ENCODE peak calls at places on chromosomes 1 and 21, in seven cellular contexts. One of them, this sample, is unnamed.

GRCh38 chr21:29382029-29382654 is 83.4 kb downstream of the BACH1 start:
- DNase-seq in left lung: no peak
- DNase-seq in GM23248: peak
- DNase-seq in CD8-positive, alpha-beta T cell: no peak
- DNase-seq in psoas muscle: no peak
- DNase-seq in heart left ventricle: no peak
- DNase-seq in epithelial cell of esophagus: peak
- DNase-seq in this sample: peak

GRCh38 chr1:230752407-230752806 is 5.2 kb downstream of the CAPN9 start:
- DNase-seq in left lung: peak
- DNase-seq in heart left ventricle: no peak
- DNase-seq in GM23248: no peak
- DNase-seq in CD8-positive, alpha-beta T cell: no peak
- DNase-seq in psoas muscle: no peak
- DNase-seq in epithelial cell of esophagus: no peak
- DNase-seq in this sample: no peak

GRCh38 chr21:35375115-35375514 is 326.0 kb upstream of the RUNX1 start:
- DNase-seq in GM23248: peak
- DNase-seq in heart left ventricle: no peak
- DNase-seq in left lung: no peak
- DNase-seq in CD8-positive, alpha-beta T cell: no peak
- DNase-seq in epithelial cell of esophagus: peak
- DNase-seq in psoas muscle: no peak
- DNase-seq in this sample: no peak

GRCh38 chr1:162405800-162406199 is 6.1 kb downstream of the SH2D1B start:
- DNase-seq in GM23248: no peak
- DNase-seq in left lung: no peak
- DNase-seq in CD8-positive, alpha-beta T cell: no peak
- DNase-seq in psoas muscle: no peak
- DNase-seq in epithelial cell of esophagus: no peak
- DNase-seq in heart left ventricle: no peak
- DNase-seq in this sample: no peak

GRCh38 chr1:67570473-67571143 is 114.4 kb upstream of the GADD45A start:
- DNase-seq in epithelial cell of esophagus: peak
- DNase-seq in GM23248: peak
- DNase-seq in left lung: no peak
- DNase-seq in heart left ventricle: no peak
- DNase-seq in CD8-positive, alpha-beta T cell: no peak
- DNase-seq in psoas muscle: no peak
- DNase-seq in this sample: peak

GRCh38 chr1:246971322-246971721 is 36.5 kb downstream of the ZNF695 start:
- DNase-seq in CD8-positive, alpha-beta T cell: peak
- DNase-seq in GM23248: peak
- DNase-seq in epithelial cell of esophagus: peak
- DNase-seq in psoas muscle: peak
- DNase-seq in left lung: peak
- DNase-seq in heart left ventricle: peak
- DNase-seq in this sample: no peak

GRCh38 chr1:106608836-106609235 is 447.6 kb upstream of the PRMT6 start:
- DNase-seq in CD8-positive, alpha-beta T cell: no peak
- DNase-seq in psoas muscle: no peak
- DNase-seq in left lung: no peak
- DNase-seq in epithelial cell of esophagus: peak
- DNase-seq in heart left ventricle: no peak
- DNase-seq in GM23248: peak
- DNase-seq in this sample: no peak

GRCh38 chr1:199041173-199041914 is 402.5 kb downstream of the PTPRC start:
- DNase-seq in left lung: no peak
- DNase-seq in heart left ventricle: no peak
- DNase-seq in CD8-positive, alpha-beta T cell: no peak
- DNase-seq in psoas muscle: no peak
- DNase-seq in epithelial cell of esophagus: no peak
- DNase-seq in GM23248: no peak
- DNase-seq in this sample: no peak

GRCh38 chr1:229781453-229781852 is 155.4 kb downstream of the URB2 start:
- DNase-seq in psoas muscle: peak
- DNase-seq in left lung: peak
- DNase-seq in GM23248: no peak
- DNase-seq in CD8-positive, alpha-beta T cell: no peak
- DNase-seq in heart left ventricle: no peak
- DNase-seq in epithelial cell of esophagus: peak
- DNase-seq in this sample: no peak

GRCh38 chr1:53047737-53048344 is 14.2 kb upstream of the PODN start:
- DNase-seq in GM23248: peak
- DNase-seq in heart left ventricle: no peak
- DNase-seq in epithelial cell of esophagus: peak
- DNase-seq in psoas muscle: no peak
- DNase-seq in left lung: no peak
- DNase-seq in CD8-positive, alpha-beta T cell: no peak
- DNase-seq in this sample: peak

GRCh38 chr1:204198978-204199340 is 2.7 kb upstream of the KISS1 start:
- DNase-seq in left lung: no peak
- DNase-seq in GM23248: no peak
- DNase-seq in heart left ventricle: no peak
- DNase-seq in psoas muscle: no peak
- DNase-seq in epithelial cell of esophagus: no peak
- DNase-seq in CD8-positive, alpha-beta T cell: no peak
- DNase-seq in this sample: no peak

GRCh38 chr1:175204285-175204684 is 11.7 kb upstream of the KIAA0040 start:
- DNase-seq in CD8-positive, alpha-beta T cell: no peak
- DNase-seq in left lung: no peak
- DNase-seq in psoas muscle: no peak
- DNase-seq in epithelial cell of esophagus: peak
- DNase-seq in GM23248: no peak
- DNase-seq in heart left ventricle: no peak
- DNase-seq in this sample: no peak

GRCh38 chr21:14678987-14679574 is 133.0 kb upstream of the SAMSN1 start:
- DNase-seq in CD8-positive, alpha-beta T cell: no peak
- DNase-seq in left lung: no peak
- DNase-seq in heart left ventricle: no peak
- DNase-seq in epithelial cell of esophagus: no peak
- DNase-seq in GM23248: no peak
- DNase-seq in psoas muscle: no peak
- DNase-seq in this sample: no peak

GRCh38 chr21:14677639-14678179 is 131.6 kb upstream of the SAMSN1 start:
- DNase-seq in CD8-positive, alpha-beta T cell: no peak
- DNase-seq in heart left ventricle: no peak
- DNase-seq in GM23248: no peak
- DNase-seq in epithelial cell of esophagus: no peak
- DNase-seq in left lung: no peak
- DNase-seq in psoas muscle: no peak
- DNase-seq in this sample: no peak

GRCh38 chr21:14677023-14677422 is 130.9 kb upstream of the SAMSN1 start:
- DNase-seq in left lung: no peak
- DNase-seq in epithelial cell of esophagus: no peak
- DNase-seq in GM23248: no peak
- DNase-seq in heart left ventricle: no peak
- DNase-seq in psoas muscle: no peak
- DNase-seq in CD8-positive, alpha-beta T cell: no peak
- DNase-seq in this sample: no peak

GRCh38 chr21:14673649-14674048 is 127.5 kb upstream of the SAMSN1 start:
- DNase-seq in GM23248: no peak
- DNase-seq in left lung: no peak
- DNase-seq in psoas muscle: no peak
- DNase-seq in epithelial cell of esophagus: no peak
- DNase-seq in CD8-positive, alpha-beta T cell: no peak
- DNase-seq in heart left ventricle: no peak
- DNase-seq in this sample: no peak

DNA sequence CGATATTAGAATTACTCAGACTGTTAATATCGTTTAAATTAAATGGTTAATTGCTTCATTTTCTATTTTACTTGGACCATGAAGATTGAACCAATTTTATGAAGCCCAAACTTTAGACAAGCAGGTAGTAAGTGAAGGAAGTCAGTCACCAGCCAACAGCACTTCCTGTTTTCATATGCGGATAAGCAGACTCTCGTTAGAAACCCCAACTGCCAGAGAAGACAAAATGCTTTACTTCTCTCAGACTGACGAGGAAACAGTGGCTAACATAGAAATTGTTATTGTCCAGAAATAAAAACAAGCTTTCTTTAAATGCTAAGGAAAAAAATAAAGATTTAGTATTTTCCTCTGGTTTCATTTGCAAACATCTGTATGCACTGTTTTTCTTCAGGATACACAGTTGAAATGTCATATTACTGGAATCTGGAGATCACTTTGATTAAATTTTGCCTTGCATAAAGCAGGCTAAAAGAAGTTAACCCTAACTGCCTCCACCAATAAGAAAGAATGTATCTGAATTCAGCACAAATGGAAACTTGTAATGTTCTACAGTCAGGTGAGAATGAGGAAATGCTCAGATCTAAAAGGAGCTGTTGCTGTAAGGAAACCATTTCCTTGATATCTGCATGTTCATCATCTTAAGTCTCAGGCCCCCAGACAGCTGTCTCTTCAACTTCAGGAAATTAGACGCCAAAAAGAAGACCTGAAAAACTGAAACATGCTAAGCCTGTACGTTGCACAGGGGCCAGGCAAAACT is 129.8 kb upstream of the SAMSN1 start:
- DNase-seq in psoas muscle: no peak
- DNase-seq in CD8-positive, alpha-beta T cell: peak
- DNase-seq in GM23248: no peak
- DNase-seq in heart left ventricle: no peak
- DNase-seq in left lung: no peak
- DNase-seq in epithelial cell of esophagus: no peak
- DNase-seq in this sample: no peak
- H3K4me3 ChIP-seq in psoas muscle: no peak
- H3K4me3 ChIP-seq in CD8-positive, alpha-beta T cell: no peak
- H3K4me3 ChIP-seq in GM23248: no peak
- H3K4me3 ChIP-seq in heart left ventricle: no peak
- H3K4me3 ChIP-seq in left lung: no peak
- H3K4me3 ChIP-seq in epithelial cell of esophagus: no peak
- H3K4me3 ChIP-seq in this sample: no peak

DNA sequence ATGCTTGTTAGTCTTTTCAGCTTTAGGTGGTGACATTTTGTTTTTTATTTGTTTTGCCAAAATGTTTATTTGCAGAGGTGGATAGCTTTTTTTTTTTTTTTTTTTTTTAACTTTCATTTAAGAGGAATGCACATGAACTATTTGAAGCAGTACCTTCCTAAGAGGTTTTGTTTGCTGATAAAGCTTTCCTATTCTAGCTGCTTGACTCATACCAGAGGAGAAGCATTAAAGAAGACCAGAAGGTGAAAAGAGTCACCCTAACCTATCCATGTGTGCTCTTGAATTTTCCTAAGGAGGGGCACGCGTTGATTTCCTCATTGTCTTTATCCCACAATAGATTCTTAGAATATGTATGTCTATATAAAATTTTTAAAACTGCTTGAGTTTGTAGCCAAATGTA is 57.7 kb downstream of the PRDM2 start:
- DNase-seq in GM23248: no peak
- DNase-seq in CD8-positive, alpha-beta T cell: no peak
- DNase-seq in left lung: no peak
- DNase-seq in epithelial cell of esophagus: peak
- DNase-seq in heart left ventricle: no peak
- DNase-seq in psoas muscle: no peak
- DNase-seq in this sample: no peak
- H3K4me3 ChIP-seq in GM23248: peak
- H3K4me3 ChIP-seq in CD8-positive, alpha-beta T cell: no peak
- H3K4me3 ChIP-seq in left lung: no peak
- H3K4me3 ChIP-seq in epithelial cell of esophagus: no peak
- H3K4me3 ChIP-seq in heart left ventricle: no peak
- H3K4me3 ChIP-seq in psoas muscle: no peak
- H3K4me3 ChIP-seq in this sample: no peak

DNA sequence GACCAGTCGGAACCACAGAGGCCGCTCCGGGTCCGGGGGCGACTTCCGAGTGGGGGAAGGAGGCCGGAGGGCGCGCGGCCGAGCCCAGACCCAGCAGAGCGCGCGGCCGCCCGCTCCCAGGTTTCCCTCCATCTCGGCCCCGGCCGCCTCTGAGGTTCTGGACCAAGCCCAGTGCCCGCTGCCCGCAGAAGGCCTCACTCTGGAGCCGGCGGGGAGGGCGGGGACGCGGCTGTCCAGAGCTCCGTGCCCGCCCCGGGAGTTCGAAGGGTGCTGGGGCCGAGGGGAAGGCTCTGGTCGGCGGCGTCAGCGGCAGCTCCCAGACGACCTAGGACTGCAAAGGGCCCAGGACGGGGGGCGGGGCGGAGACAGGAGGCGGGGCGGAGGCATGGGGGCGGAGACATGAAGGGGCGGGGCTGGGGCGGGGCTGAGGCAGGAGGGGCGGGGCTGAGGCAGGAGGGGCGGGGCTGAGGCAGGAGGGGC is 48.0 kb upstream of the SLC19A1 start:
- DNase-seq in CD8-positive, alpha-beta T cell: peak
- DNase-seq in left lung: peak
- DNase-seq in GM23248: peak
- DNase-seq in psoas muscle: peak
- DNase-seq in epithelial cell of esophagus: peak
- DNase-seq in heart left ventricle: peak
- DNase-seq in this sample: no peak
- H3K4me3 ChIP-seq in CD8-positive, alpha-beta T cell: peak
- H3K4me3 ChIP-seq in left lung: peak
- H3K4me3 ChIP-seq in GM23248: peak
- H3K4me3 ChIP-seq in psoas muscle: peak
- H3K4me3 ChIP-seq in epithelial cell of esophagus: no peak
- H3K4me3 ChIP-seq in heart left ventricle: peak
- H3K4me3 ChIP-seq in this sample: peak

GRCh38 chr1:20212685-20213331 is 26.5 kb upstream of the PLA2G2C start:
- DNase-seq in CD8-positive, alpha-beta T cell: peak
- DNase-seq in epithelial cell of esophagus: peak
- DNase-seq in GM23248: peak
- DNase-seq in heart left ventricle: peak
- DNase-seq in left lung: peak
- DNase-seq in psoas muscle: peak
- DNase-seq in this sample: peak

GRCh38 chr1:20209471-20209870 is 23.2 kb upstream of the PLA2G2C start:
- DNase-seq in GM23248: no peak
- DNase-seq in psoas muscle: no peak
- DNase-seq in CD8-positive, alpha-beta T cell: no peak
- DNase-seq in epithelial cell of esophagus: no peak
- DNase-seq in left lung: no peak
- DNase-seq in heart left ventricle: no peak
- DNase-seq in this sample: no peak

GRCh38 chr1:20211511-20211931 is 25.2 kb upstream of the PLA2G2C start:
- DNase-seq in psoas muscle: no peak
- DNase-seq in CD8-positive, alpha-beta T cell: no peak
- DNase-seq in left lung: no peak
- DNase-seq in heart left ventricle: no peak
- DNase-seq in epithelial cell of esophagus: peak
- DNase-seq in GM23248: peak
- DNase-seq in this sample: no peak

GRCh38 chr1:20210736-20211405 is 24.6 kb upstream of the PLA2G2C start:
- DNase-seq in GM23248: peak
- DNase-seq in epithelial cell of esophagus: no peak
- DNase-seq in left lung: no peak
- DNase-seq in CD8-positive, alpha-beta T cell: no peak
- DNase-seq in heart left ventricle: no peak
- DNase-seq in psoas muscle: no peak
- DNase-seq in this sample: no peak

DNA sequence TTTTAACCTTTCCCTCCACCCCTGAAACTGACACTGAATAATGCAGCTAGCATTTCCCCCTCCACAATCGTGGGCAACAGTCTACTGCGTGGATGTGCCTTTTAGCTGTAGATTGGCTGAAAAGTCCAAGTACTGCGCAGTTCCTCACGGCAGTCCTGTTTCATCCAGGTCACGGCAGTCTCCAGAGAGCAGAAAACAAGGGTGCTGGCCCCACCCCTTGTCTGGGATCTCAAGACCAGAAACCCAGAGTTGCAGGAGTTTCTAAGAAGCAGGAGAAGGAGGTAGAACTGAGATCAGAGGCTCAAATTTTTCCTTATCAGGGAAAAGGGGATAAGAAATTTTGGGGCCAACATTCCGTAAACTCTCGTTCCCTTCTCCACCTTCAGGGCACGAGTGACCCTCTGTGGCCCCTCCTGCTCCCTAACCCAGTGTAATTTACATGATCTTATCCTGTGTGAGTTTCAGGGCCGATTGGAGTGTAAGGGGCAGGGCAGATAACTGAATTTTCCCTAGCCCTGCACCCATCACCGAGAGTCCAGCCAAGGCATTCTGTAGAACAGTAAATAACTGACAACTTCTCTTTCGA is 25.9 kb upstream of the PLA2G2C start:
- DNase-seq in psoas muscle: no peak
- DNase-seq in CD8-positive, alpha-beta T cell: no peak
- DNase-seq in GM23248: no peak
- DNase-seq in left lung: no peak
- DNase-seq in epithelial cell of esophagus: no peak
- DNase-seq in heart left ventricle: no peak
- DNase-seq in this sample: no peak
- H3K4me3 ChIP-seq in psoas muscle: no peak
- H3K4me3 ChIP-seq in CD8-positive, alpha-beta T cell: no peak
- H3K4me3 ChIP-seq in GM23248: no peak
- H3K4me3 ChIP-seq in left lung: no peak
- H3K4me3 ChIP-seq in epithelial cell of esophagus: no peak
- H3K4me3 ChIP-seq in heart left ventricle: no peak
- H3K4me3 ChIP-seq in this sample: no peak